ENCODE peak calls at places on chromosomes 13 and 19, in five cellular contexts. B, L, W, Y and U are unnamed samples.
A peak's percentile ranks its signal among the peaks of the same experiment; 100 is the strongest.

GRCh38 chr19:4678881-4679379 is 8.8 kb upstream of the MYDGF start:
- DNase-seq in B (no peak), L (no peak), W (no peak), Y (peak; percentile 5), U (peak; percentile 21)

GRCh38 chr19:43662487-43662886 is 7.5 kb downstream of the PLAUR start:
- DNase-seq in B (no peak), L (no peak), W (no peak), Y (no peak), U (no peak)

GRCh38 chr13:70206671-70207070 is 98.4 kb upstream of the KLHL1 start:
- DNase-seq in B (no peak), L (no peak), W (no peak), Y (no peak), U (no peak)

GRCh38 chr13:74093691-74094090 is 40.5 kb downstream of the KLF12 start:
- DNase-seq in B (no peak), L (no peak), W (no peak), Y (no peak), U (no peak)

GRCh38 chr13:110921209-110921608 is 6.3 kb upstream of the ANKRD10 start:
- DNase-seq in B (no peak), L (no peak), W (no peak), Y (no peak), U (peak; percentile 53)

GRCh38 chr19:33569822-33570221 is 48.2 kb upstream of the PEPD start:
- DNase-seq in B (no peak), L (no peak), W (no peak), Y (no peak), U (no peak)

GRCh38 chr13:49746111-49746510 is 46.4 kb downstream of the KPNA3 start:
- DNase-seq in B (no peak), L (no peak), W (no peak), Y (no peak), U (no peak)

GRCh38 chr13:99198630-99199029 is 2.0 kb upstream of the UBAC2 start:
- DNase-seq in B (no peak), L (no peak), W (peak; percentile 11), Y (no peak), U (no peak)

GRCh38 chr19:8387688-8388611 is 2.2 kb upstream of the RAB11B start:
- DNase-seq in B (no peak), L (no peak), W (no peak), Y (no peak), U (no peak)

GRCh38 chr19:56089344-56089743 is 31.8 kb downstream of the ZNF787 start:
- DNase-seq in B (no peak), L (no peak), W (no peak), Y (no peak), U (no peak)

GRCh38 chr19:5102520-5102919 is 133.6 kb downstream of the KDM4B start:
- DNase-seq in B (no peak), L (no peak), W (no peak), Y (no peak), U (no peak)

GRCh38 chr19:719636-720377 is 11.1 kb downstream of the PALM start:
- DNase-seq in B (no peak), L (no peak), W (no peak), Y (no peak), U (no peak)

GRCh38 chr19:2138061-2138728 is 13.2 kb downstream of the AP3D1 start:
- DNase-seq in B (no peak), L (no peak), W (no peak), Y (no peak), U (no peak)

GRCh38 chr19:28235606-28236125 is 977.3 kb downstream of the UQCRFS1 start:
- DNase-seq in B (no peak), L (no peak), W (no peak), Y (no peak), U (no peak)

GRCh38 chr13:109159650-109160309 is 530.4 kb downstream of the MYO16 start:
- DNase-seq in B (no peak), L (no peak), W (no peak), Y (no peak), U (no peak)

GRCh38 chr19:43798546-43799409 is 3.5 kb downstream of the LYPD5 start:
- DNase-seq in B (no peak), L (no peak), W (peak; percentile 53), Y (no peak), U (peak; percentile 92)

GRCh38 chr19:38392707-38393308 is 4.3 kb downstream of the SPRED3 start:
- DNase-seq in B (no peak), L (no peak), W (no peak), Y (peak; percentile 69), U (peak; percentile 34)

GRCh38 chr13:75460644-75461043 is 21.3 kb downstream of the TBC1D4 start:
- DNase-seq in B (no peak), L (no peak), W (no peak), Y (no peak), U (no peak)

GRCh38 chr19:53332484-53332883 is 1.1 kb upstream of the ZNF845 start:
- DNase-seq in B (no peak), L (no peak), W (no peak), Y (no peak), U (no peak)

GRCh38 chr19:39845172-39845571 is 1.0 kb downstream of the FBL start:
- DNase-seq in B (no peak), L (no peak), W (no peak), Y (no peak), U (peak; percentile 19)

GRCh38 chr13:75639426-75639825 is 3.3 kb downstream of the LMO7 start:
- DNase-seq in B (no peak), L (no peak), W (no peak), Y (no peak), U (no peak)

GRCh38 chr19:3041302-3041701 is 12.2 kb upstream of the TLE2 start:
- DNase-seq in B (no peak), L (no peak), W (no peak), Y (no peak), U (no peak)

GRCh38 chr19:588758-589692 is 656 bp upstream of the HCN2 start:
- DNase-seq in B (no peak), L (no peak), W (no peak), Y (no peak), U (peak; percentile 44)

GRCh38 chr13:95710313-95710712 is 33.4 kb downstream of the DNAJC3 start:
- DNase-seq in B (no peak), L (no peak), W (no peak), Y (peak; percentile 60), U (no peak)

GRCh38 chr19:12954150-12954962 is 2.7 kb downstream of the GADD45GIP1 start:
- DNase-seq in B (no peak), L (no peak), W (no peak), Y (no peak), U (no peak)

GRCh38 chr13:29497137-29497654 is 98.3 kb downstream of the SLC7A1 start:
- DNase-seq in B (no peak), L (no peak), W (no peak), Y (peak; percentile 34), U (no peak)

GRCh38 chr19:7961930-7962626 is 18.6 kb upstream of the TIMM44 start:
- DNase-seq in B (no peak), L (no peak), W (no peak), Y (no peak), U (no peak)

GRCh38 chr19:47506459-47506858 is 8.4 kb downstream of the NAPA start:
- DNase-seq in B (no peak), L (no peak), W (no peak), Y (no peak), U (no peak)

GRCh38 chr13:91347996-91348905 is 764 bp downstream of the MIR17HG start:
- DNase-seq in B (no peak), L (peak; percentile 25), W (peak; percentile 16), Y (no peak), U (peak; percentile 71)

GRCh38 chr19:29767039-29767735 is 44.6 kb upstream of the CCNE1 start:
- DNase-seq in B (no peak), L (no peak), W (no peak), Y (no peak), U (no peak)

GRCh38 chr13:99757756-99758464 is 213.7 kb downstream of the ZIC5 start:
- DNase-seq in B (no peak), L (no peak), W (no peak), Y (no peak), U (no peak)

GRCh38 chr13:98775844-98776598 is 23.5 kb upstream of the SLC15A1 start:
- DNase-seq in B (no peak), L (no peak), W (no peak), Y (peak; percentile 90), U (no peak)

GRCh38 chr19:34313188-34313587 is 51.8 kb upstream of the GPI start:
- DNase-seq in B (no peak), L (no peak), W (no peak), Y (peak; percentile 45), U (no peak)

GRCh38 chr13:20174656-20175405 is 14.0 kb upstream of the GJA3 start:
- DNase-seq in B (peak; percentile 70), L (peak; percentile 87), W (peak; percentile 93), Y (peak; percentile 91), U (peak; percentile 94)

GRCh38 chr13:112065867-112066623 is 904 bp upstream of the SOX1 start:
- DNase-seq in B (no peak), L (no peak), W (no peak), Y (no peak), U (no peak)
- TF ChIP-seq CTCF in B (no peak), L (no peak), W (no peak), Y (no peak), U (no peak)

DNA sequence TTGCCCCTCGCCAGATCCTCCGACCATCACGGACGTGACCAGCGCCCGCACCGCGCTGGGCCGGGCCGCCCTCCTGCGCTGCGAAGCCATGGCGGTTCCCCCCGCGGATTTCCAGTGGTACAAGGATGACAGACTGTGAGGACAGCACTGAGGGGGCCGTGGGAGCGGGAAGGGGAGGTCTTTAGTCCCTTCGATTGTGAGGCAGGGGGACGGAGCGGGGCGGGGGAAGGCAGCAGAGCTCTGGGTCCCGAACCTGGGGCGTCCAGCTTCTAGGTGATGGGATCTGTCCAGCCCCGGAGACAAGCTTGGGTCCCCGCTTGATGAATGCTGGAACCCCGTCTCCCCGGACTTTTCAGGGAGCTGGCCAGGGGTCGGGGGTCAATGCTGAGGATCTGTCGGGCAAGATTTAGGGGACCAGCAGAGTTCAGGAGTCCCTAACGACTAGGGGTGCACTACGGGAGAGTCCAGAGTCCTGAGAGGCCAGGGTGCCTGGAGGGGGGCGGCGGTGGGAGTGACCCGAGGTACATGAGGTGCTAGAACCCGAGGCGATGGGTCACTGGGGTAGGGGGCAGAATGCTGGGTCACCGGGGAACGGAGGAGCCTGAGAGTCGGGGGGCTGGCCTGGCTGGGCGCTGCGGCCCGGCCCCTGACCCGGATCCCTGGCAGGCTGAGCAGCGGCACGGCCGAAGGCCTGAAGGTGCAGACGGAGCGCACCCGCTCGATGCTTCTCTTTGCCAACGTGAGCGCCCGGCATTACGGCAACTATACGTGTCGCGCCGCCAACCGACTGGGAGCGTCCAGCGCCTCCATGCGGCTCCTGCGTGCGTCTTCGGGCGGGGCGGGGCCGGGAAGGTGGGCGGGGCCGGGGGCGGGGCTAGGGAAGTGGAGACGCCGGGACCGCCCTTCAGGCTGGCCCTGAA is 14.6 kb downstream of the VSIG10L start:
- DNase-seq in B (no peak), L (no peak), W (no peak), Y (peak; percentile 42), U (peak; percentile 80)
- TF ChIP-seq CTCF in B (no peak), L (no peak), W (no peak), Y (peak; percentile 30), U (peak; percentile 4)

GRCh38 chr13:106520205-106521004 is 15.1 kb downstream of the EFNB2 start:
- DNase-seq in B (no peak), L (no peak), W (no peak), Y (no peak), U (no peak)
- TF ChIP-seq CTCF in B (no peak), L (no peak), W (no peak), Y (peak; percentile 44), U (no peak)

DNA sequence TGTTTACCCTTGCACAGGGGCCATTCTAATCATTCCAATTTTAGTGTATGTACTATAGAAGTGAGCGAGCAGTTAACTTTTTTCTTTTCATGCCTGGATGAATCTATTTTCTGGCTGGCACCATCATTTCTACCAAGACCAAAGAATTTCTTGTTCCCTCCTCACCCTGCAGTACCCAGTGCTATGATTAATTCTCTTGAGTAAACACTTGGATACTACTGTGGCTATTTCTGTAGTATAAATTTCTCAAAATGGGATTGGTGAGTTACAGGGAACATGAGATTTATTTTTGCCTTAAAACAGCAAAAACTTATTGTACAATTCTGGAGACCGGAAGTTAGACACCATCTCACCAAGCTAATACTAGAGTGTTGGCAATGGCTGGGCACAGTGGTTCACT is 7.6 kb downstream of the ZNF446 start:
- DNase-seq in B (no peak), L (no peak), W (no peak), Y (no peak), U (no peak)
- TF ChIP-seq CTCF in B (no peak), L (no peak), W (no peak), Y (no peak), U (no peak)